ENCODE peak calls at places on chromosomes 11 and 22, in eight cellular contexts. L, T, X, F, A, E, G and N are unnamed samples.

GRCh38 chr11:122751298-122752070 is 86.8 kb upstream of the CRTAM start:
- ATAC-seq in L (no peak), T (no peak), X (no peak), F (no peak), A (peak; percentile 23), E (no peak), G (no peak), N (no peak)

GRCh38 chr11:104385884-104386283 is 221.9 kb upstream of the PDGFD start:
- ATAC-seq in L (no peak), T (no peak), X (no peak), F (no peak), A (no peak), E (no peak), G (no peak), N (no peak)

GRCh38 chr11:13168281-13168680 is 109.3 kb upstream of the BMAL1 start:
- ATAC-seq in L (no peak), T (no peak), X (no peak), F (no peak), A (peak; percentile 28), E (no peak), G (no peak), N (peak; percentile 95)

GRCh38 chr22:35498026-35498425 is 42.6 kb upstream of the RASD2 start:
- ATAC-seq in L (no peak), T (no peak), X (no peak), F (no peak), A (peak; percentile 66), E (no peak), G (no peak), N (peak; percentile 35)

GRCh38 chr22:37020192-37020479 is 594 bp downstream of the MPST start:
- ATAC-seq in L (peak; percentile 37), T (peak; percentile 2), X (peak; percentile 6), F (no peak), A (peak; percentile 69), E (peak; percentile 45), G (peak; percentile 48), N (peak; percentile 76)

GRCh38 chr11:114796954-114797721 is 118.8 kb downstream of the NXPE2 start:
- ATAC-seq in L (peak; percentile 95), T (no peak), X (no peak), F (no peak), A (no peak), E (peak; percentile 93), G (no peak), N (peak; percentile 51)

GRCh38 chr22:24455751-24456426 is 28.5 kb downstream of the ADORA2A start:
- ATAC-seq in L (peak; percentile 84), T (no peak), X (no peak), F (no peak), A (no peak), E (no peak), G (no peak), N (no peak)

GRCh38 chr11:82505384-82505783 is 228.3 kb downstream of the FAM181B start:
- ATAC-seq in L (no peak), T (no peak), X (no peak), F (no peak), A (no peak), E (no peak), G (no peak), N (no peak)

GRCh38 chr22:29126670-29127069 is 53.8 kb downstream of the KREMEN1 start:
- ATAC-seq in L (no peak), T (no peak), X (no peak), F (no peak), A (no peak), E (no peak), G (no peak), N (no peak)